ENCODE peak calls at places on chromosomes 5 and 9, in six cellular contexts. Q is CD4-positive, alpha-beta T cell; A is heart left ventricle; D is body of pancreas; F is AG04450; O is RWPE1. J is an unnamed sample.

GRCh38 chr5:39191216-39191615 is 28.1 kb downstream of the FYB1 start:
- DNase-seq in Q (no peak), A (no peak), D (no peak), F (no peak), O (no peak), J (no peak)

GRCh38 chr5:38607396-38607795 is 51.0 kb upstream of the LIFR start:
- DNase-seq in Q (no peak), A (no peak), D (peak; percentile 55), F (peak; percentile 91), O (no peak), J (no peak)

GRCh38 chr5:151168602-151169344 is 11.2 kb upstream of the ANXA6 start:
- DNase-seq in Q (no peak), A (no peak), D (no peak), F (no peak), O (no peak), J (no peak)

GRCh38 chr5:168123853-168124528 is 167.5 kb upstream of the WWC1 start:
- DNase-seq in Q (no peak), A (no peak), D (no peak), F (no peak), O (no peak), J (peak; percentile 6)

GRCh38 chr5:109053995-109054417 is 306.3 kb downstream of the FER start:
- DNase-seq in Q (no peak), A (no peak), D (no peak), F (peak; percentile 77), O (no peak), J (no peak)

GRCh38 chr5:150146862-150147579 is 8.6 kb downstream of the PDGFRB start:
- DNase-seq in Q (no peak), A (no peak), D (no peak), F (no peak), O (no peak), J (no peak)

GRCh38 chr5:168766038-168766700 is 187.0 kb upstream of the PANK3 start:
- DNase-seq in Q (no peak), A (no peak), D (no peak), F (no peak), O (no peak), J (no peak)

GRCh38 chr5:34552129-34552528 is 104.0 kb upstream of the RAI14 start:
- DNase-seq in Q (no peak), A (peak; percentile 23), D (peak; percentile 32), F (no peak), O (no peak), J (no peak)

GRCh38 chr5:2439608-2440007 is 311.9 kb downstream of the IRX2 start:
- DNase-seq in Q (no peak), A (no peak), D (no peak), F (no peak), O (no peak), J (no peak)

GRCh38 chr5:136907371-136907770 is 542.0 kb upstream of the TRPC7 start:
- DNase-seq in Q (no peak), A (no peak), D (no peak), F (no peak), O (no peak), J (no peak)

GRCh38 chr5:143002459-143003327 is 232.5 kb downstream of the ARHGAP26 start:
- DNase-seq in Q (peak; percentile 37), A (no peak), D (peak; percentile 59), F (no peak), O (peak; percentile 30), J (no peak)

GRCh38 chr5:145471026-145471425 is 364.1 kb downstream of the PRELID2 start:
- DNase-seq in Q (no peak), A (no peak), D (no peak), F (no peak), O (no peak), J (no peak)

GRCh38 chr5:6765612-6766525 is 52.6 kb downstream of the TENT4A start:
- DNase-seq in Q (peak; percentile 45), A (peak; percentile 70), D (peak; percentile 72), F (peak; percentile 20), O (peak; percentile 89), J (peak; percentile 82)

GRCh38 chr5:14158890-14159666 is 15.9 kb downstream of the TRIO start:
- DNase-seq in Q (no peak), A (no peak), D (no peak), F (no peak), O (no peak), J (no peak)

GRCh38 chr5:149962040-149962439 is 1.5 kb downstream of the SLC26A2 start:
- DNase-seq in Q (no peak), A (no peak), D (no peak), F (no peak), O (peak; percentile 70), J (no peak)

GRCh38 chr5:30849801-30850370 is 343.6 kb upstream of the CDH6 start:
- DNase-seq in Q (no peak), A (no peak), D (no peak), F (peak; percentile 33), O (peak; percentile 2), J (no peak)

GRCh38 chr9:684950-685340 is 156.6 kb upstream of the DMRT1 start:
- DNase-seq in Q (no peak), A (no peak), D (no peak), F (no peak), O (no peak), J (peak; percentile 83)

GRCh38 chr5:173138707-173139106 is 5.6 kb upstream of the BNIP1 start:
- DNase-seq in Q (no peak), A (no peak), D (no peak), F (no peak), O (no peak), J (no peak)

GRCh38 chr9:137967280-137967943 is 89.8 kb downstream of the CACNA1B start:
- DNase-seq in Q (no peak), A (no peak), D (no peak), F (no peak), O (no peak), J (no peak)

GRCh38 chr5:112957970-112958773 is 18.4 kb upstream of the DCP2 start:
- DNase-seq in Q (no peak), A (peak; percentile 54), D (peak; percentile 86), F (peak; percentile 86), O (peak; percentile 97), J (peak; percentile 86)

GRCh38 chr5:101950050-101950449 is 346.0 kb downstream of the SLCO4C1 start:
- DNase-seq in Q (no peak), A (no peak), D (no peak), F (no peak), O (no peak), J (no peak)

GRCh38 chr9:135501261-135502167 is 1.0 kb downstream of the MRPS2 start:
- DNase-seq in Q (no peak), A (no peak), D (peak; percentile 58), F (no peak), O (peak; percentile 84), J (no peak)

GRCh38 chr9:135499326-135500070 is 984 bp upstream of the MRPS2 start:
- DNase-seq in Q (peak; percentile 84), A (peak; percentile 97), D (peak; percentile 96), F (peak; percentile 67), O (peak; percentile 89), J (peak; percentile 42)

GRCh38 chr9:135500525-135501260 is at the start of gene MRPS2:
- DNase-seq in Q (peak; percentile 82), A (peak; percentile 90), D (peak; percentile 86), F (peak; percentile 44), O (peak; percentile 96), J (peak; percentile 52)

GRCh38 chr9:135498381-135499126 is 1.9 kb upstream of the MRPS2 start:
- DNase-seq in Q (no peak), A (no peak), D (no peak), F (no peak), O (no peak), J (no peak)

DNA sequence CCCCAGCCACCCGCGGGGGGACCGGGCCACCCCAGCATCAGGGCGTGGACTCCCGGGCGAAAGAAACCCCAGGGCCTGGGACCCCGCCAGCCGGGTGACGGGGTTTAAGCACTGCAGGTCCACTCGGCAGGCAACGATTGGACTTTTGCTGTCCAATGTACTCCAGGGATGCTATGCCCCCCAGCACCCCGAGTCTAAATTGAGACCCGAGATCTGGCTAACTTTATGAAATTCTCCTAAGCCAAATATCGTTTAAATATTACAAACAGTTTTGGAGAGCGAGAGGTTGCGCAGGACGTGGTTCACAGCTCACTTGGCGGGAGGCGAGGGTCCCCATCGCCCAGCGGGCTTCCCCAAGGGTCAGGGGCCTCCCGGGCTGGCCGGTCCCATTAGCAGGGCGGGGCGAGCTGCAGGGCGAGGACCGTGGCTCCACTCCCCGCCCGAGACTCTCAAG is 384 bp upstream of the MRPS2 start:
- DNase-seq in Q (no peak), A (no peak), D (no peak), F (no peak), O (peak; percentile 34), J (peak; percentile 49)
- H3K27ac ChIP-seq in Q (peak overlapping the region; percentile 41), A (peak overlapping the region; percentile 89), D (peak overlapping the region; percentile 81), F (peak overlapping the region; percentile 61), O (peak overlapping the region; percentile 76), J (no peak overlapping the region)

GRCh38 chr5:130365956-130366355 is 461.7 kb downstream of the CHSY3 start:
- DNase-seq in Q (no peak), A (no peak), D (no peak), F (no peak), O (no peak), J (no peak)
- TF ChIP-seq CTCF in Q (no peak), A (no peak), D (no peak), F (no peak), O (no peak), J (no peak)

DNA sequence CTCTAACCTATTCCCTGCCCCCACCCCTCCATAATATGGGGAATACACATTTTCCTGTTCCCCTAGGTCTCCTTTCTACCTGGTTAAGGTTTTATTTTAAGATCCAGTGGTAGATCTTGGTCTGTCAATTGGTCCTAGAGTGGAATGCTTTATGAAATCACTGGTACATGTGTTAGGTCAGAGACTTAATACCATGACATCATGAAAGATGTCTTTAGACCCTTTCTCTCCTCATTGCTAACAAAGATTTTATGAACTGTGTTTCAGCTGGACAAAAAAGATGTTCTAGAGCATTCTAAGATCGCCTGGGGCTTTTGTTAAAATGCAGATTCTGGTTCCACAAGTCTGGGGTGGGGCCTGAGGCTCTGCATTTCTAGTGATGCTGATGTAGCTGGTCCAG is 9.1 kb downstream of the GSN start:
- DNase-seq in Q (no peak), A (no peak), D (no peak), F (no peak), O (no peak), J (no peak)
- H3K27ac ChIP-seq in Q (no peak overlapping the region), A (peak overlapping the region; percentile 96), D (no peak overlapping the region), F (peak overlapping the region; percentile 74), O (no peak overlapping the region), J (peak overlapping the region; percentile 80)

DNA sequence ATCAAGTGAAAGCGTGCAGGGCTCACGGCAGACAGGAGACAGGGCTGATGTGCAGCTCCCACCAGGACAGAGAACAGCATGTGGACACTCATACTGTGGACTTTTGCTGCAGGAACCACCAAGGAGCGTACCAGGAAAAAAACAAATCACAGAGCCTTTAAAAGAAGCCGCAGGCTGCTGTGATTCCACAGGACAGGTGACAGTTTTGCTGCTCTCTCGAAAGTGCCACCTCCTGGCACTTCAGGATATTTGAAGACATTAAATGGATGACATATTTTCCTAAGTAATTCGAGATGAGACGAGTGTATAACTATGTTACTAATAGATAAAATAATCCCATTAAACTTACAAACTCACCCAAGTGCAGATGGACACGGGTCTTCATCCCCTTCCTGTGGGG is 29.3 kb downstream of the ZDHHC11 start:
- DNase-seq in Q (no peak), A (no peak), D (no peak), F (no peak), O (no peak), J (no peak)
- TF ChIP-seq CTCF in Q (no peak), A (no peak), D (no peak), F (no peak), O (no peak), J (no peak)

GRCh38 chr5:180591249-180591887 is at the start of gene SCGB3A1:
- DNase-seq in Q (no peak), A (no peak), D (no peak), F (no peak), O (no peak), J (no peak)
- H3K27ac ChIP-seq in Q (no peak within 1 kb of the TSS), A (no peak within 1 kb of the TSS), D (no peak within 1 kb of the TSS), F (no peak within 1 kb of the TSS), O (no peak within 1 kb of the TSS), J (no peak within 1 kb of the TSS)